ENCODE peak calls at places on chromosomes 11 and 22, in seven cellular contexts. One of them, this sample, is unnamed.
A peak's percentile ranks its signal among the peaks of the same experiment; 100 is the strongest.

GRCh38 chr22:38879102-38879729 is 7.2 kb upstream of the CBX6 start:
- DNase-seq in Caco-2: no peak
- DNase-seq in stomach: no peak
- DNase-seq in naive thymus-derived CD4-positive, alpha-beta T cell: no peak
- DNase-seq in kidney: no peak
- DNase-seq in lung: no peak
- DNase-seq in tibial artery: peak; percentile 57
- DNase-seq in this sample: no peak

GRCh38 chr22:24744638-24745037 is 29.9 kb downstream of the PIWIL3 start:
- DNase-seq in Caco-2: no peak
- DNase-seq in stomach: no peak
- DNase-seq in naive thymus-derived CD4-positive, alpha-beta T cell: no peak
- DNase-seq in kidney: no peak
- DNase-seq in lung: no peak
- DNase-seq in tibial artery: no peak
- DNase-seq in this sample: no peak

GRCh38 chr11:43923327-43924111 is 18.9 kb upstream of the C11orf96 start:
- DNase-seq in Caco-2: peak; percentile 44
- DNase-seq in stomach: no peak
- DNase-seq in naive thymus-derived CD4-positive, alpha-beta T cell: no peak
- DNase-seq in kidney: peak; percentile 78
- DNase-seq in lung: no peak
- DNase-seq in tibial artery: peak; percentile 91
- DNase-seq in this sample: peak; percentile 57

GRCh38 chr11:120121336-120121735 is 16.6 kb downstream of the TRIM29 start:
- DNase-seq in Caco-2: no peak
- DNase-seq in stomach: no peak
- DNase-seq in naive thymus-derived CD4-positive, alpha-beta T cell: no peak
- DNase-seq in kidney: no peak
- DNase-seq in lung: no peak
- DNase-seq in tibial artery: no peak
- DNase-seq in this sample: no peak

GRCh38 chr11:86523738-86524602 is 148.4 kb downstream of the ME3 start:
- DNase-seq in Caco-2: peak; percentile 89
- DNase-seq in stomach: peak; percentile 39
- DNase-seq in naive thymus-derived CD4-positive, alpha-beta T cell: no peak
- DNase-seq in kidney: no peak
- DNase-seq in lung: no peak
- DNase-seq in tibial artery: no peak
- DNase-seq in this sample: no peak

GRCh38 chr11:61577383-61578118 is 3.3 kb downstream of the SYT7 start:
- DNase-seq in Caco-2: peak; percentile 75
- DNase-seq in stomach: peak; percentile 32
- DNase-seq in naive thymus-derived CD4-positive, alpha-beta T cell: no peak
- DNase-seq in kidney: no peak
- DNase-seq in lung: no peak
- DNase-seq in tibial artery: no peak
- DNase-seq in this sample: peak; percentile 78

GRCh38 chr11:66142370-66143263 is 72.5 kb downstream of the PACS1 start:
- DNase-seq in Caco-2: peak; percentile 70
- DNase-seq in stomach: no peak
- DNase-seq in naive thymus-derived CD4-positive, alpha-beta T cell: no peak
- DNase-seq in kidney: no peak
- DNase-seq in lung: no peak
- DNase-seq in tibial artery: no peak
- DNase-seq in this sample: no peak

GRCh38 chr11:59862252-59862651 is 4.0 kb downstream of the TCN1 start:
- DNase-seq in Caco-2: no peak
- DNase-seq in stomach: no peak
- DNase-seq in naive thymus-derived CD4-positive, alpha-beta T cell: no peak
- DNase-seq in kidney: no peak
- DNase-seq in lung: no peak
- DNase-seq in tibial artery: no peak
- DNase-seq in this sample: no peak

GRCh38 chr11:65471410-65471762 is 27.5 kb upstream of the MALAT1 start:
- DNase-seq in Caco-2: peak; percentile 83
- DNase-seq in stomach: peak; percentile 84
- DNase-seq in naive thymus-derived CD4-positive, alpha-beta T cell: no peak
- DNase-seq in kidney: peak; percentile 88
- DNase-seq in lung: peak; percentile 74
- DNase-seq in tibial artery: peak; percentile 96
- DNase-seq in this sample: peak; percentile 69

GRCh38 chr11:118908931-118909618 is 16.7 kb downstream of the BCL9L start:
- DNase-seq in Caco-2: peak; percentile 75
- DNase-seq in stomach: peak; percentile 72
- DNase-seq in naive thymus-derived CD4-positive, alpha-beta T cell: peak; percentile 38
- DNase-seq in kidney: peak; percentile 93
- DNase-seq in lung: no peak
- DNase-seq in tibial artery: peak; percentile 94
- DNase-seq in this sample: peak; percentile 88

GRCh38 chr22:17201285-17201945 is 17.8 kb downstream of the ADA2 start:
- DNase-seq in Caco-2: peak; percentile 12
- DNase-seq in stomach: no peak
- DNase-seq in naive thymus-derived CD4-positive, alpha-beta T cell: no peak
- DNase-seq in kidney: peak; percentile 3
- DNase-seq in lung: no peak
- DNase-seq in tibial artery: no peak
- DNase-seq in this sample: peak; percentile 32

GRCh38 chr11:113677648-113678047 is 28.5 kb downstream of the TMPRSS5 start:
- DNase-seq in Caco-2: no peak
- DNase-seq in stomach: no peak
- DNase-seq in naive thymus-derived CD4-positive, alpha-beta T cell: no peak
- DNase-seq in kidney: no peak
- DNase-seq in lung: no peak
- DNase-seq in tibial artery: no peak
- DNase-seq in this sample: no peak

GRCh38 chr11:35682230-35683195 is 19.9 kb downstream of the TRIM44 start:
- DNase-seq in Caco-2: peak; percentile 29
- DNase-seq in stomach: no peak
- DNase-seq in naive thymus-derived CD4-positive, alpha-beta T cell: no peak
- DNase-seq in kidney: no peak
- DNase-seq in lung: no peak
- DNase-seq in tibial artery: no peak
- DNase-seq in this sample: peak; percentile 41

GRCh38 chr11:130999086-130999485 is 82.8 kb upstream of the SNX19 start:
- DNase-seq in Caco-2: no peak
- DNase-seq in stomach: no peak
- DNase-seq in naive thymus-derived CD4-positive, alpha-beta T cell: no peak
- DNase-seq in kidney: no peak
- DNase-seq in lung: no peak
- DNase-seq in tibial artery: no peak
- DNase-seq in this sample: no peak

GRCh38 chr22:49933236-49933921 is 14.9 kb downstream of the CRELD2 start:
- DNase-seq in Caco-2: no peak
- DNase-seq in stomach: peak; percentile 64
- DNase-seq in naive thymus-derived CD4-positive, alpha-beta T cell: no peak
- DNase-seq in kidney: peak; percentile 95
- DNase-seq in lung: no peak
- DNase-seq in tibial artery: no peak
- DNase-seq in this sample: no peak

GRCh38 chr11:250274-250673 is 13.5 kb downstream of the PSMD13 start:
- DNase-seq in Caco-2: no peak
- DNase-seq in stomach: no peak
- DNase-seq in naive thymus-derived CD4-positive, alpha-beta T cell: no peak
- DNase-seq in kidney: no peak
- DNase-seq in lung: no peak
- DNase-seq in tibial artery: peak; percentile 6
- DNase-seq in this sample: no peak

GRCh38 chr11:84396521-84396920 is 1110.4 kb upstream of the CCDC90B start:
- DNase-seq in Caco-2: no peak
- DNase-seq in stomach: no peak
- DNase-seq in naive thymus-derived CD4-positive, alpha-beta T cell: no peak
- DNase-seq in kidney: no peak
- DNase-seq in lung: no peak
- DNase-seq in tibial artery: no peak
- DNase-seq in this sample: no peak

GRCh38 chr22:44963832-44964721 is 45.7 kb downstream of the PHF21B start:
- DNase-seq in Caco-2: no peak
- DNase-seq in stomach: no peak
- DNase-seq in naive thymus-derived CD4-positive, alpha-beta T cell: no peak
- DNase-seq in kidney: no peak
- DNase-seq in lung: no peak
- DNase-seq in tibial artery: no peak
- DNase-seq in this sample: peak; percentile 42

GRCh38 chr22:49814856-49815255 is 12.8 kb downstream of the BRD1 start:
- DNase-seq in Caco-2: no peak
- DNase-seq in stomach: no peak
- DNase-seq in naive thymus-derived CD4-positive, alpha-beta T cell: no peak
- DNase-seq in kidney: no peak
- DNase-seq in lung: no peak
- DNase-seq in tibial artery: no peak
- DNase-seq in this sample: no peak

GRCh38 chr11:9276571-9276970 is 11.4 kb upstream of the DENND5A start:
- DNase-seq in Caco-2: peak; percentile 27
- DNase-seq in stomach: no peak
- DNase-seq in naive thymus-derived CD4-positive, alpha-beta T cell: no peak
- DNase-seq in kidney: no peak
- DNase-seq in lung: no peak
- DNase-seq in tibial artery: peak; percentile 13
- DNase-seq in this sample: no peak

GRCh38 chr11:16195659-16196058 is 160.7 kb downstream of the SOX6 start:
- DNase-seq in Caco-2: no peak
- DNase-seq in stomach: no peak
- DNase-seq in naive thymus-derived CD4-positive, alpha-beta T cell: no peak
- DNase-seq in kidney: no peak
- DNase-seq in lung: no peak
- DNase-seq in tibial artery: no peak
- DNase-seq in this sample: no peak

GRCh38 chr22:50723991-50724390 is 14.0 kb upstream of the ACR start:
- DNase-seq in Caco-2: no peak
- DNase-seq in stomach: no peak
- DNase-seq in naive thymus-derived CD4-positive, alpha-beta T cell: no peak
- DNase-seq in kidney: peak; percentile 52
- DNase-seq in lung: no peak
- DNase-seq in tibial artery: no peak
- DNase-seq in this sample: no peak

GRCh38 chr11:104163100-104164027 is 583 bp downstream of the PDGFD start:
- DNase-seq in Caco-2: no peak
- DNase-seq in stomach: peak; percentile 30
- DNase-seq in naive thymus-derived CD4-positive, alpha-beta T cell: no peak
- DNase-seq in kidney: no peak
- DNase-seq in lung: no peak
- DNase-seq in tibial artery: peak; percentile 66
- DNase-seq in this sample: peak; percentile 48

DNA sequence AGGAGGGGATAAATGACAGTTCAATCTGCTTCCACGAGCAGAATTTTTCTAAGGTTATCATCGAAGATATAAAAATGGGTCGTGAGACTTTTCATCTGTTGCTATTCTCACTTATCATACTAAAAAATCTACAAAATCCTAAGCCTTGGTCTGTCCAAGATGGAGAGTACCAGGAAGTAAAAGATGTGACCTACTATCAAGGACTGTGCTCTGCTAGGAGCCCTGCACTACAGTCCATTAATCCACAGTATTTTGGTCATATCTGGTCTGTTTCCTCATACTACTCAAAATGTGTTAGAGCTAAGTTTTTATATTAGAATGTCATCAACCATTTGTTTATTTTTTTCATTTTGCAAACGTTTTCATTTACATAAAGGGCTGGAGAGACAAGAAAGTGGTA is 79.4 kb downstream of the DDIAS start:
- DNase-seq in Caco-2: no peak
- DNase-seq in stomach: no peak
- DNase-seq in naive thymus-derived CD4-positive, alpha-beta T cell: no peak
- DNase-seq in kidney: no peak
- DNase-seq in lung: no peak
- DNase-seq in tibial artery: no peak
- DNase-seq in this sample: no peak
- H3K36me3 ChIP-seq in Caco-2: no peaks in the 10 kb centered on the region
- H3K36me3 ChIP-seq in stomach: peaks cover 26% of the 10 kb centered on the region
- H3K36me3 ChIP-seq in naive thymus-derived CD4-positive, alpha-beta T cell: no peaks in the 10 kb centered on the region
- H3K36me3 ChIP-seq in kidney: peaks cover 2% of the 10 kb centered on the region
- H3K36me3 ChIP-seq in lung: peaks cover 9% of the 10 kb centered on the region
- H3K36me3 ChIP-seq in tibial artery: peaks cover 22% of the 10 kb centered on the region
- H3K36me3 ChIP-seq in this sample: no peaks in the 10 kb centered on the region

GRCh38 chr11:74620537-74620936 is 28.2 kb downstream of the POLD3 start:
- DNase-seq in Caco-2: no peak
- DNase-seq in stomach: no peak
- DNase-seq in naive thymus-derived CD4-positive, alpha-beta T cell: no peak
- DNase-seq in kidney: no peak
- DNase-seq in lung: no peak
- DNase-seq in tibial artery: no peak
- DNase-seq in this sample: no peak

GRCh38 chr11:74627381-74627780 is 35.0 kb downstream of the POLD3 start:
- DNase-seq in Caco-2: no peak
- DNase-seq in stomach: no peak
- DNase-seq in naive thymus-derived CD4-positive, alpha-beta T cell: no peak
- DNase-seq in kidney: no peak
- DNase-seq in lung: no peak
- DNase-seq in tibial artery: no peak
- DNase-seq in this sample: no peak

GRCh38 chr11:74630043-74630442 is 37.7 kb downstream of the POLD3 start:
- DNase-seq in Caco-2: no peak
- DNase-seq in stomach: no peak
- DNase-seq in naive thymus-derived CD4-positive, alpha-beta T cell: no peak
- DNase-seq in kidney: no peak
- DNase-seq in lung: no peak
- DNase-seq in tibial artery: no peak
- DNase-seq in this sample: no peak

GRCh38 chr11:74626604-74627003 is 34.2 kb downstream of the POLD3 start:
- DNase-seq in Caco-2: no peak
- DNase-seq in stomach: no peak
- DNase-seq in naive thymus-derived CD4-positive, alpha-beta T cell: no peak
- DNase-seq in kidney: no peak
- DNase-seq in lung: no peak
- DNase-seq in tibial artery: no peak
- DNase-seq in this sample: no peak

GRCh38 chr11:74626130-74626529 is 33.7 kb downstream of the POLD3 start:
- DNase-seq in Caco-2: no peak
- DNase-seq in stomach: no peak
- DNase-seq in naive thymus-derived CD4-positive, alpha-beta T cell: no peak
- DNase-seq in kidney: no peak
- DNase-seq in lung: no peak
- DNase-seq in tibial artery: no peak
- DNase-seq in this sample: no peak
- H3K36me3 ChIP-seq in Caco-2: peaks cover 2% of the 10 kb centered on the region
- H3K36me3 ChIP-seq in stomach: peaks cover 31% of the 10 kb centered on the region
- H3K36me3 ChIP-seq in naive thymus-derived CD4-positive, alpha-beta T cell: no peaks in the 10 kb centered on the region
- H3K36me3 ChIP-seq in kidney: peaks cover 6% of the 10 kb centered on the region
- H3K36me3 ChIP-seq in lung: peaks cover 6% of the 10 kb centered on the region
- H3K36me3 ChIP-seq in tibial artery: peaks cover 10% of the 10 kb centered on the region
- H3K36me3 ChIP-seq in this sample: peaks cover 14% of the 10 kb centered on the region

DNA sequence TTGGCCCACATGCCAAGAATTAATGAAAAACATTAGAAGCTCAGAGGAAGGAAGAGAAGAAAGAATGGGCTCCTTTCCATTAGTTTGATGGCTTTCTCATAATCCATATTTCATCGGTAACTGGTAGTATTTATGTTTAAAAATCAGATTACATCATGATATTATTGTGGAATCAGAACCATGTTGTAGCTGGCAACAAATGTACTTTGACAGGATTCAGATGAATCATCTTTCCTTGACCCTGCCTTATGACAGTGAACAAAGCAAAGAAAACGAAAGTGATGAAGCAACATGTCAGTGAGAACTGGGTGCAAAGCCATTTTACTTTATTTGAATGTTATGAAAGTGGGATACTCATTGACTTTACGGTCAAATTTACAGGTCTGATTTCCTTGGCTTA is 973.9 kb upstream of the TENM4 start:
- DNase-seq in Caco-2: no peak
- DNase-seq in stomach: no peak
- DNase-seq in naive thymus-derived CD4-positive, alpha-beta T cell: no peak
- DNase-seq in kidney: no peak
- DNase-seq in lung: no peak
- DNase-seq in tibial artery: no peak
- DNase-seq in this sample: no peak
- H3K36me3 ChIP-seq in Caco-2: no peaks in the 10 kb centered on the region
- H3K36me3 ChIP-seq in stomach: no peaks in the 10 kb centered on the region
- H3K36me3 ChIP-seq in naive thymus-derived CD4-positive, alpha-beta T cell: no peaks in the 10 kb centered on the region
- H3K36me3 ChIP-seq in kidney: no peaks in the 10 kb centered on the region
- H3K36me3 ChIP-seq in lung: no peaks in the 10 kb centered on the region
- H3K36me3 ChIP-seq in tibial artery: no peaks in the 10 kb centered on the region
- H3K36me3 ChIP-seq in this sample: no peaks in the 10 kb centered on the region

GRCh38 chr11:78869293-78869692 is 294.6 kb upstream of the NARS2 start:
- DNase-seq in Caco-2: no peak
- DNase-seq in stomach: no peak
- DNase-seq in naive thymus-derived CD4-positive, alpha-beta T cell: no peak
- DNase-seq in kidney: no peak
- DNase-seq in lung: no peak
- DNase-seq in tibial artery: no peak
- DNase-seq in this sample: no peak
- H3K36me3 ChIP-seq in Caco-2: no peaks in the 10 kb centered on the region
- H3K36me3 ChIP-seq in stomach: no peaks in the 10 kb centered on the region
- H3K36me3 ChIP-seq in naive thymus-derived CD4-positive, alpha-beta T cell: no peaks in the 10 kb centered on the region
- H3K36me3 ChIP-seq in kidney: no peaks in the 10 kb centered on the region
- H3K36me3 ChIP-seq in lung: no peaks in the 10 kb centered on the region
- H3K36me3 ChIP-seq in tibial artery: no peaks in the 10 kb centered on the region
- H3K36me3 ChIP-seq in this sample: no peaks in the 10 kb centered on the region